ENCODE peak calls at places on chromosomes 5 and 9, in four cellular contexts. One of them, this sample, is unnamed.

GRCh38 chr9:92407818-92408217 is 3.4 kb upstream of the OGN start:
- DNase-seq in GM12878: no peak
- DNase-seq in H1: no peak
- DNase-seq in K562: no peak
- DNase-seq in this sample: no peak

GRCh38 chr9:132238992-132239391 is 77.1 kb downstream of the NTNG2 start:
- DNase-seq in GM12878: no peak
- DNase-seq in H1: no peak
- DNase-seq in K562: no peak
- DNase-seq in this sample: no peak

GRCh38 chr5:36606437-36607113 is at the start of gene SLC1A3:
- DNase-seq in GM12878: peak; percentile 28
- DNase-seq in H1: no peak
- DNase-seq in K562: no peak
- DNase-seq in this sample: peak; percentile 68

GRCh38 chr9:93667627-93668026 is 91.2 kb downstream of the PHF2 start:
- DNase-seq in GM12878: no peak
- DNase-seq in H1: no peak
- DNase-seq in K562: no peak
- DNase-seq in this sample: no peak

GRCh38 chr5:107817951-107818350 is 147.2 kb upstream of the EFNA5 start:
- DNase-seq in GM12878: no peak
- DNase-seq in H1: no peak
- DNase-seq in K562: no peak
- DNase-seq in this sample: no peak

GRCh38 chr5:143865421-143865820 is 53.5 kb downstream of the HMHB1 start:
- DNase-seq in GM12878: no peak
- DNase-seq in H1: no peak
- DNase-seq in K562: no peak
- DNase-seq in this sample: no peak

GRCh38 chr5:6399978-6400910 is 21.9 kb upstream of the MED10 start:
- DNase-seq in GM12878: no peak
- DNase-seq in H1: no peak
- DNase-seq in K562: no peak
- DNase-seq in this sample: peak; percentile 57

GRCh38 chr9:126745574-126746411 is 59.0 kb upstream of the ZBTB43 start:
- DNase-seq in GM12878: no peak
- DNase-seq in H1: no peak
- DNase-seq in K562: no peak
- DNase-seq in this sample: no peak

GRCh38 chr5:40842351-40842750 is 1.2 kb downstream of the CARD6 start:
- DNase-seq in GM12878: no peak
- DNase-seq in H1: no peak
- DNase-seq in K562: no peak
- DNase-seq in this sample: peak; percentile 71

GRCh38 chr9:84673806-84674205 is 4.3 kb downstream of the NTRK2 start:
- DNase-seq in GM12878: no peak
- DNase-seq in H1: no peak
- DNase-seq in K562: no peak
- DNase-seq in this sample: no peak

GRCh38 chr5:78482948-78483347 is 122.5 kb downstream of the SCAMP1 start:
- DNase-seq in GM12878: no peak
- DNase-seq in H1: no peak
- DNase-seq in K562: no peak
- DNase-seq in this sample: no peak
- H3K4me2 ChIP-seq in GM12878: no peak overlapping the region
- H3K4me2 ChIP-seq in H1: no peak overlapping the region
- H3K4me2 ChIP-seq in K562: no peak overlapping the region
- H3K4me2 ChIP-seq in this sample: no peak overlapping the region

DNA sequence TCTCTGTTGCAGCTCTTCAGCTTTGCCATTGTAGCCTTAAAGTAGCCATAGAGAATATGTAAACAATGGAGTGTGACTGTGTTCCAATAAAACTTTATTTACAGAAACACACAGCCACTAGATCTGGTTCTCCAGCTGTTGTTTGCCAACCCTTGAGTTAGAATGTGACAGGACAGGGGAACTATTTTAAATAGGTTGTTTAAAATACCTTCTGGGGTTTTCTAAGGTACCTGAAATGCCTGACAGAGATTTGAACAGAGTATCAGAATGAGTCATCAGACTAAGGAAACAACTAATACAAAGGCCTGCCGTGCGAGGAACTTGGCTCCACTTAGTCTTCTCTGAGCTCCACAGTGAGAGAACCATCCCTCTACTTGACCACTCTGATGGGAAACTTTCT is 85.4 kb downstream of the HSD17B4 start:
- DNase-seq in GM12878: peak; percentile 83
- DNase-seq in H1: peak; percentile 1
- DNase-seq in K562: no peak
- DNase-seq in this sample: peak; percentile 3
- TF ChIP-seq CHD1 in GM12878: no peak
- TF ChIP-seq CHD1 in H1: no peak
- TF ChIP-seq CHD1 in K562: no peak
- TF ChIP-seq CHD1 in this sample: no peak

GRCh38 chr5:135027699-135028615 is 6.1 kb downstream of the PITX1 start:
- DNase-seq in GM12878: no peak
- DNase-seq in H1: no peak
- DNase-seq in K562: no peak
- DNase-seq in this sample: no peak

GRCh38 chr5:135030123-135030517 is 3.9 kb downstream of the PITX1 start:
- DNase-seq in GM12878: no peak
- DNase-seq in H1: no peak
- DNase-seq in K562: no peak
- DNase-seq in this sample: no peak

GRCh38 chr5:135027318-135027698 is 6.7 kb downstream of the PITX1 start:
- DNase-seq in GM12878: no peak
- DNase-seq in H1: no peak
- DNase-seq in K562: no peak
- DNase-seq in this sample: no peak

GRCh38 chr5:135029468-135030122 is 4.4 kb downstream of the PITX1 start:
- DNase-seq in GM12878: no peak
- DNase-seq in H1: no peak
- DNase-seq in K562: no peak
- DNase-seq in this sample: no peak

DNA sequence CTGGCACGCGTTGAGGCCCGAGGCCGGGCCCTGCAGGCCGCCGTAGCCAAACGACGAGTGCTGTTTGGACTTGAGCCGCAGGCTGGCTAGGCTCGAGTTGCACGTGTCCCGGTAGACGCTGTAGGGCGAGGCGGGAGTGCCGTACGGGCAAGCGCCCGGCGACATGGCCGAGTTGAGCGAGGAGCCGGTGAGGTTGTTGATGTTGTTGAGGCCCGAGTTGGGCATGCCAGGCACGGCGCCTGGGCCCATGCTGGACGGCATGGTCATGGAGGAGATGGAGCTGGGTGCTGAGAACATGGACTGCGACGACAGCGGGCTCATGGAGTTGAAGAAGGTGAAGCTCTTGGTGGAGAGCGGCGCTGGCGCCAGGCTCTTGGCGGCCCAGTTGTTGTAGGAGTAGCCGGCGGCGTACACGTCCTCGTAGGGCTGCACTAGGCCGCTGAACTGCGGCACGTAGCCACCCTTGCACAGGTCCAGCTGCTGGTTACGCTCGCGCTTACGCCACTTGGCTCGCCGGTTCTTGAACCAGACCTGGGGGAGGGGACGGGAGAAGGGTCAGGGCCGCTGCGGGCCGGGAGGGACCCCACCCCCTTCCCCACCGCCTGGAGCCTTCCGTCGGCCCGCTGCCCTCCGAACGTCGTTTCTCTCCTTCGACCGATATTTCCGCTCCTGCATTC is 5.1 kb downstream of the PITX1 start:
- DNase-seq in GM12878: no peak
- DNase-seq in H1: no peak
- DNase-seq in K562: no peak
- DNase-seq in this sample: no peak
- H3K4me2 ChIP-seq in GM12878: no peak overlapping the region
- H3K4me2 ChIP-seq in H1: peak overlapping the region; percentile 64
- H3K4me2 ChIP-seq in K562: no peak overlapping the region
- H3K4me2 ChIP-seq in this sample: no peak overlapping the region

DNA sequence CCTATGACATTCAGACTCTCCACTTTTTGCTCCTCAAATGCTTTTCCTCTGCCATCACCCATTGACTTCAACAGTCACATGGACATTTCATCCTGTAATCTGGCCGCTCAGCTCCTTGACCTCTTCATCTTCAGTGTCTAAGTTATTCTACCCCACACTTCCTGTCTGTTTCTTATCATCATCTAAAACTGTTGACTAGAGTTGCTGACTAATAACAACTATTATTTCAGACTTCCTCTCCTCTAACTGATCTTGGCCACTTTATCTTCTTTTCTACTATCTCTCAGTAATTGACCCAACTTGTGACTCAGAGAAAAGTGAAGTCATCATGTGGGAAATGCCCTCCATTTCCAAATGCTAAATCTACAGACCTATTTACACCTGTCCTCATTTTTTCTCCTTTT is 254.7 kb upstream of the TRPC7 start:
- DNase-seq in GM12878: no peak
- DNase-seq in H1: no peak
- DNase-seq in K562: no peak
- DNase-seq in this sample: peak; percentile 14
- TF ChIP-seq CHD1 in GM12878: no peak
- TF ChIP-seq CHD1 in H1: no peak
- TF ChIP-seq CHD1 in K562: no peak
- TF ChIP-seq CHD1 in this sample: no peak

DNA sequence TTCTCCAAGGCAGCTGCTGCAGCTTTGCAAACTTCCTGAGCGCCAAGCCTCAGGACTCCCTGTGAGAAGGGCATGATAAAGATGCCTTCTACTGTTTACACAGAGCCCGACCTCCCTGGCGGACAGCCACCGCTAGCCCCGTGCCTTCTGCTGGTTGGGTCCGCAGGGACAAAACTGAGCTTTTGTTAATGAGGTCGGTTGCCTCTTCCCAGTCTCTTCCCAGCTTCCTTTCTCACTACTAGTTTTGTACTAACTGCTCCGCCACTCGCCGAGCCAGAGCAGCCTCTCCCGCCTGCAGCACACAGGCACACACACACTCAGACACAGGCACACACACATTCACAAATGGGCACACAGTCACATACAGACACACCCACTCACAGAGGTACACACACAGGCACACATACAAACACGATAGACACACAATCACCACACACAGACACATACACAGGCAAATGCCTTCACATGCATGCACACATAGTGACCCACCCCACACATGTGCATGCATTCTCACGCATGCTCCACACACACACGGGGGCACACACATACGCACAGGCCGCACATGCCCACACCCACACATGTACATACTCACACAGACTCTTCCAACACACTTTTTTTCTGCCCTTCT is at the start of gene FREM1:
- DNase-seq in GM12878: no peak
- DNase-seq in H1: no peak
- DNase-seq in K562: no peak
- DNase-seq in this sample: no peak
- H3K4me2 ChIP-seq in GM12878: no peak within 1 kb of the TSS
- H3K4me2 ChIP-seq in H1: peak within 1 kb of the TSS; percentile 94
- H3K4me2 ChIP-seq in K562: no peak within 1 kb of the TSS
- H3K4me2 ChIP-seq in this sample: no peak within 1 kb of the TSS

DNA sequence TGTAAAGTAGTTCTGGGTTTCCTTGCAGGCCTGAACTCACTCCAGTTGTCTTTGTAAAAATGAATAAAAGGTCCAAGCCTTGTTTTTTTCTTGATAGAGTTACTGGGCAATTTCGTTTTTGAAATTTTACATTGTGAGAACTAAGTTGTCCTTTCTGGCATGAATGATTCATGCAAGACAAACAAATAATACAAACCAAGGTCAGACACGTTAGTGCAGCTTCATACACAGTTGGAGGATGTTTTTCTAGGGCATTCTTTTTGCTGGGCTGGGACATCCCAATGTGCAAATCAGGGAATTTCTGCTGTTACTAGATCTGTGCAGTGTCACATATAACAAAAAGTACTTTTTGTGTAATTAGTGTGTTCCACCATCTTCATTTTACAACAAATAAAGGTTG is 96.0 kb downstream of the MEGF10 start:
- DNase-seq in GM12878: no peak
- DNase-seq in H1: no peak
- DNase-seq in K562: no peak
- DNase-seq in this sample: peak; percentile 56
- TF ChIP-seq CHD1 in GM12878: no peak
- TF ChIP-seq CHD1 in H1: no peak
- TF ChIP-seq CHD1 in K562: no peak
- TF ChIP-seq CHD1 in this sample: no peak

DNA sequence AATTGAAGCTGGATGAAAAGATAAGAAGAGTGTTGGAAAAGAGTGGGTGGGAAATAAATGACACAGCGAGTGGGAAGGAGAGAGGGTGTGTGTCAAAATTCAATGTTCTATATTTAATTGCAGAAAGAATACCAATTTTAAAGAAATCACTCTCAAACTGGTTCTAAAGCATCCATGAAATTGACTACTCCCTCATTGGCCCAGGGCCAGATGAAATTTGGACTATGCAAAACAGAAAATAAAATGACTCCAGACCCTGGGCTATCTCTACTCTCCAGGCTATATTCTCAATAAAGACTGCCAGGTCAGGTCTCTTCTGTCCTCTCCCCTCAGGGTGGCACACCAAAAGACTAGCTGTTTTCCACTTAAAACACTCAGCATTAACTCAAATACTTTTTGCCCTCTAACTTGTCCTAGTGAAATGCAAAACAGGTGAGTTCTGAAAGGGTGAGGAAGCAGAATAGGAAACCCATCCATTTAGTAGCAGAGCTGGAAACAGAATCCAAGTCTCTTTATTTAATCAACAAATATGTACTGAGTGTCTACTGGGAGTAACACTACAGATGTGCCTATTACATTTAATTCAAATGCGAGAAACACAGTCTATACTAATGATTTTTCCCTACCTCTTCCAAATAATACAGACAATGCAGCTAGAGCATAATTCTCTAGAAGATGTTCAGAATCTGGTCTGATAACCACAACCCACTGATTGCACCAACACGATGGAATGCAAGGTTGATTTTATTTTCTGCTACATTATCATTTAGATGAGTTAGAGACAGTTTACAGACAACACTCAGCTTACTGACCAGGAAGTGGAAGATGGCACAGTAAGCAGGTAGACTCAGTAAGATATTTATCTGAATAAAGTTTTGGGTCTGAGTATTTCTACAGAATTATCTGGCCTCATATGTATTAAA is 42.1 kb downstream of the EFCAB9 start:
- DNase-seq in GM12878: no peak
- DNase-seq in H1: no peak
- DNase-seq in K562: no peak
- DNase-seq in this sample: peak; percentile 36
- H3K4me2 ChIP-seq in GM12878: peak overlapping the region; percentile 78
- H3K4me2 ChIP-seq in H1: no peak overlapping the region
- H3K4me2 ChIP-seq in K562: no peak overlapping the region
- H3K4me2 ChIP-seq in this sample: no peak overlapping the region

GRCh38 chr9:89413963-89414638 is 83.8 kb downstream of the SEMA4D start:
- DNase-seq in GM12878: no peak
- DNase-seq in H1: no peak
- DNase-seq in K562: no peak
- DNase-seq in this sample: no peak
- TF ChIP-seq CHD1 in GM12878: no peak
- TF ChIP-seq CHD1 in H1: no peak
- TF ChIP-seq CHD1 in K562: no peak
- TF ChIP-seq CHD1 in this sample: no peak

DNA sequence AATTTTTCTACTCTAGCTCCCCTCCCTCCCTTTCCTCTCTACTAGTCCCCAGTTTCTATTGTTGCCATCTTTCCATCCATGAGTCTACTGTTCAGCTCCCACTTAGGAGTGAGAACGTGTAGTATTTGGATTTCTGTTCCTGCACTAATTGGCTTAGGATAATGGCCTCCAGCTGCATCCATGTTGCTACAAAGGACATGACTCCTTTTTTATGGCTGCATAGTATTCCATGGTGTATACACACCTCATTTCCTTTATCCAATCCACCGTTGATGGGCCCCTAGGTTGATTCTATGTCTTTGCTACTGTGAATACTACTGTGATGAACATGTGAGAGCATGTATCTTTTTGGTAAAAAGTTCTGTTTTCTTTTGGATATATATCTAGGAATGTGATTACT is 138.9 kb upstream of the MSX2 start:
- DNase-seq in GM12878: no peak
- DNase-seq in H1: no peak
- DNase-seq in K562: no peak
- DNase-seq in this sample: no peak
- H3K4me2 ChIP-seq in GM12878: no peak overlapping the region
- H3K4me2 ChIP-seq in H1: no peak overlapping the region
- H3K4me2 ChIP-seq in K562: no peak overlapping the region
- H3K4me2 ChIP-seq in this sample: no peak overlapping the region